ENCODE peak calls at places on chromosome 13, in eight cellular contexts. A is A549, M is upper lobe of left lung, F is HepG2, N is ovary, S is transverse colon, J is stomach, C is tibial nerve. L is an unnamed sample.

GRCh38 chr13:108595416-108596257 is 33.8 kb upstream of the MYO16 start:
- DNase-seq in F (no peak), C (no peak), S (no peak), N (no peak), A (no peak), M (no peak), J (no peak), L (no peak)

GRCh38 chr13:93814658-93815057 is 588.1 kb downstream of the GPC6 start:
- DNase-seq in M (no peak), C (no peak), N (no peak), J (no peak), A (no peak), S (no peak), F (no peak), L (no peak)

GRCh38 chr13:43666403-43666802 is 120.4 kb downstream of the ENOX1 start:
- DNase-seq in F (no peak), C (no peak), N (no peak), M (no peak), A (no peak), S (peak; percentile 12), J (no peak), L (no peak)

GRCh38 chr13:19185086-19185864 is 3.7 kb upstream of the TUBA3C start:
- DNase-seq in S (no peak), J (no peak), C (no peak), N (no peak), M (no peak), A (no peak), F (no peak), L (peak; percentile 14)

GRCh38 chr13:98910501-98910951 is 67.3 kb downstream of the DOCK9 start:
- DNase-seq in F (peak; percentile 7), S (no peak), J (no peak), A (peak; percentile 44), C (no peak), N (no peak), M (no peak), L (no peak)

GRCh38 chr13:100323937-100324336 is 235.0 kb downstream of the PCCA start:
- DNase-seq in S (no peak), M (no peak), N (no peak), A (no peak), F (peak; percentile 5), C (no peak), J (no peak), L (no peak)

GRCh38 chr13:111270126-111270525 is 50.3 kb upstream of the TEX29 start:
- DNase-seq in M (no peak), A (no peak), N (no peak), J (no peak), F (no peak), C (no peak), S (no peak), L (no peak)

GRCh38 chr13:51590966-51591627 is 6.8 kb downstream of the WDFY2 start:
- DNase-seq in S (no peak), N (no peak), M (no peak), C (peak; percentile 43), A (peak; percentile 80), J (peak; percentile 41), F (peak; percentile 63), L (no peak)

GRCh38 chr13:28408235-28408848 is 86.6 kb downstream of the FLT1 start:
- DNase-seq in C (no peak), J (no peak), M (no peak), N (no peak), F (no peak), S (no peak), A (no peak), L (no peak)

GRCh38 chr13:53946500-53946899 is 917.9 kb downstream of the OLFM4 start:
- DNase-seq in J (no peak), S (no peak), C (no peak), N (no peak), A (no peak), F (no peak), M (no peak), L (peak; percentile 29)

GRCh38 chr13:89930861-89931260 is 1416.6 kb upstream of the MIR17HG start:
- DNase-seq in S (no peak), J (no peak), M (no peak), A (no peak), F (no peak), C (no peak), N (no peak), L (no peak)

GRCh38 chr13:67231481-67231940 is 1.4 kb upstream of the PCDH9 start:
- DNase-seq in N (no peak), J (no peak), C (no peak), A (no peak), F (no peak), M (no peak), S (no peak), L (no peak)

GRCh38 chr13:99605417-99606321 is 104.4 kb downstream of the TM9SF2 start:
- DNase-seq in C (peak; percentile 10), A (peak; percentile 26), J (peak; percentile 50), N (peak; percentile 48), F (peak; percentile 78), S (peak; percentile 75), M (peak; percentile 45), L (no peak)

GRCh38 chr13:44011036-44011435 is 131.3 kb downstream of the LACC1 start:
- DNase-seq in N (no peak), A (no peak), M (no peak), S (no peak), C (no peak), J (no peak), F (no peak), L (no peak)

GRCh38 chr13:97502192-97502591 is 68.2 kb downstream of the RAP2A start:
- DNase-seq in S (no peak), M (no peak), N (no peak), C (peak; percentile 19), A (no peak), J (no peak), F (no peak), L (no peak)

GRCh38 chr13:25738797-25739196 is 313.0 kb downstream of the SHISA2 start:
- DNase-seq in J (no peak), S (no peak), A (no peak), C (no peak), F (no peak), N (no peak), M (no peak), L (no peak)

GRCh38 chr13:61466280-61466679 is 50.6 kb upstream of the PCDH20 start:
- DNase-seq in S (no peak), M (no peak), C (no peak), F (peak; percentile 3), A (peak; percentile 2), J (no peak), N (no peak), L (no peak)

GRCh38 chr13:29733069-29733700 is 117.2 kb downstream of the UBL3 start:
- DNase-seq in S (no peak), A (no peak), J (no peak), N (no peak), C (no peak), F (no peak), M (no peak), L (no peak)

GRCh38 chr13:94346261-94347019 is 133.0 kb downstream of the DCT start:
- DNase-seq in A (no peak), M (no peak), F (no peak), C (no peak), S (no peak), N (no peak), J (no peak), L (no peak)

GRCh38 chr13:94825507-94825906 is 113.2 kb upstream of the SOX21 start:
- DNase-seq in C (peak; percentile 52), M (no peak), A (no peak), F (no peak), N (peak; percentile 40), J (peak; percentile 33), S (peak; percentile 25), L (peak; percentile 71)

GRCh38 chr13:99916366-99917103 is 55.0 kb downstream of the ZIC5 start:
- DNase-seq in S (no peak), J (no peak), N (no peak), F (peak; percentile 76), C (peak; percentile 32), M (no peak), A (peak; percentile 71), L (no peak)

GRCh38 chr13:77026255-77026782 is 640 bp downstream of the FBXL3 start:
- DNase-seq in S (peak; percentile 94), A (peak; percentile 66), N (peak; percentile 80), F (peak; percentile 63), C (peak; percentile 70), J (peak; percentile 89), M (peak; percentile 95), L (peak; percentile 95)

GRCh38 chr13:29073762-29074161 is 253.6 kb downstream of the MTUS2 start:
- DNase-seq in M (no peak), F (no peak), J (no peak), N (no peak), S (no peak), A (no peak), C (no peak), L (no peak)

GRCh38 chr13:61170791-61171330 is 244.8 kb downstream of the PCDH20 start:
- DNase-seq in N (no peak), A (no peak), S (no peak), M (no peak), F (no peak), J (no peak), C (no peak), L (no peak)

GRCh38 chr13:31172535-31172934 is 10.8 kb upstream of the HSPH1 start:
- DNase-seq in S (no peak), J (no peak), F (peak; percentile 94), M (no peak), A (peak; percentile 76), N (no peak), C (no peak), L (no peak)

DNA sequence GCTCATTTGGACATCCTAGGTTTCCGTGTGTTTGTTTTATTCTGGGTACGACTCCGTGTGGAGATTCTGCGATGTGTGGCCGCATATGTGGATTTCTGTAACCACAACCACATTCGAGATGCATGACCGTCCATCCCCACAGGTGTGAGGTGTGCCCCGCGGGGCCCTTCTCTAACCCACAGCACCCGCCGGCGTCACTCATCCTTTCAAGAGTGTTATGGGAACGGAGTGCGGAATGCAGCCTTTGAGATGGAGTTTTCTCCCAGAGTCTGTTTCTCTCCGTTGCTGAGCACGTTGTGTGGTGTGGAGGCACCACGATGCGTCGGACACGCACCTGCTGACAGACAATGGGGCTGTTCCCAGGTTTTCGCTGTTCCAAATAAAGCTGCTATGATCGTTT is 40.0 kb downstream of the C13orf46 start:
- DNase-seq in J (no peak), S (peak; percentile 1), F (no peak), C (no peak), M (no peak), A (no peak), N (no peak), L (peak; percentile 31)
- TF ChIP-seq EP300 in J (no peak), S (no peak), F (no peak), C (no peak), M (no peak), A (no peak), N (no peak), L (no peak)

GRCh38 chr13:88183440-88183839 is 512.3 kb downstream of the SLITRK5 start:
- DNase-seq in M (no peak), A (no peak), J (no peak), C (no peak), N (no peak), F (no peak), S (no peak), L (no peak)
- TF ChIP-seq CTCF in M (no peak), A (no peak), J (no peak), C (no peak), N (no peak), F (no peak), S (no peak), L (no peak)

GRCh38 chr13:49502954-49503353 is 7.2 kb downstream of the PHF11 start:
- DNase-seq in S (peak; percentile 8), N (no peak), F (no peak), J (no peak), C (peak; percentile 40), A (no peak), M (no peak), L (no peak)
- TF ChIP-seq EP300 in S (no peak), N (no peak), F (no peak), J (no peak), C (no peak), A (no peak), M (no peak), L (no peak)

GRCh38 chr13:45584816-45585215 is 30.7 kb downstream of the ERICH6B start:
- DNase-seq in J (no peak), F (peak; percentile 20), M (no peak), S (no peak), N (no peak), A (peak; percentile 26), C (no peak), L (no peak)
- TF ChIP-seq CTCF in J (no peak), F (peak; percentile 55), M (no peak), S (no peak), N (no peak), A (no peak), C (no peak), L (no peak)

L was measured in suprapubic skin.